ENCODE peak calls at places on chromosomes 4 and X, in ten cellular contexts. Z is PC-9; C is pancreas; I is astrocyte of the spinal cord; F is CD8-positive, alpha-beta memory T cell; W is AG04450; U is choroid plexus epithelial cell; B is gastrocnemius medialis; K is hepatocyte; L is GM12878. P is an unnamed sample.

GRCh38 chr4:163332526-163333405 is at the start of gene NPY1R:
- DNase-seq in Z (peak; percentile 73), C (peak; percentile 68), I (peak; percentile 83), F (no peak), W (peak; percentile 36), U (peak; percentile 88), B (peak; percentile 47), K (peak; percentile 88), L (peak; percentile 1), P (peak; percentile 80)

GRCh38 chr4:88659890-88660208 is 37.8 kb downstream of the NAP1L5 start:
- DNase-seq in Z (no peak), C (no peak), I (no peak), F (no peak), W (no peak), U (no peak), B (no peak), K (peak; percentile 8), L (no peak), P (no peak)

GRCh38 chrX:42248226-42248625 is 324.9 kb upstream of the CASK start:
- DNase-seq in Z (no peak), C (no peak), I (no peak), F (no peak), W (no peak), U (no peak), B (no peak), K (no peak), L (no peak), P (no peak)

GRCh38 chrX:100743009-100743615 is 11.2 kb upstream of the SYTL4 start:
- DNase-seq in Z (no peak), C (no peak), I (no peak), F (no peak), W (no peak), U (peak; percentile 40), B (no peak), K (no peak), L (no peak), P (no peak)

GRCh38 chrX:151009582-151009981 is 26.4 kb downstream of the HMGB3 start:
- DNase-seq in Z (no peak), C (no peak), I (no peak), F (no peak), W (no peak), U (no peak), B (no peak), K (no peak), L (no peak), P (no peak)

GRCh38 chr4:98663226-98664006 is 5.0 kb upstream of the TSPAN5 start:
- DNase-seq in Z (no peak), C (no peak), I (no peak), F (peak; percentile 15), W (no peak), U (no peak), B (no peak), K (no peak), L (peak; percentile 84), P (no peak)

GRCh38 chr4:108345862-108346530 is 177.3 kb upstream of the LEF1 start:
- DNase-seq in Z (no peak), C (no peak), I (peak; percentile 83), F (no peak), W (no peak), U (peak; percentile 64), B (no peak), K (no peak), L (no peak), P (no peak)

GRCh38 chr4:111537861-111538260 is 607.4 kb upstream of the FAM241A start:
- DNase-seq in Z (no peak), C (no peak), I (peak; percentile 28), F (no peak), W (peak; percentile 8), U (peak; percentile 7), B (no peak), K (no peak), L (no peak), P (no peak)

GRCh38 chr4:185771696-185772390 is 40.2 kb downstream of the SORBS2 start:
- DNase-seq in Z (no peak), C (no peak), I (no peak), F (no peak), W (no peak), U (peak; percentile 48), B (no peak), K (no peak), L (no peak), P (no peak)

GRCh38 chrX:45596190-45596808 is 395.6 kb upstream of the DIPK2B start:
- DNase-seq in Z (no peak), C (no peak), I (no peak), F (no peak), W (no peak), U (peak; percentile 45), B (no peak), K (no peak), L (no peak), P (no peak)

GRCh38 chr4:155371432-155372043 is 5.2 kb downstream of the MAP9 start:
- DNase-seq in Z (no peak), C (no peak), I (peak; percentile 37), F (no peak), W (no peak), U (peak; percentile 59), B (no peak), K (peak; percentile 40), L (no peak), P (no peak)

GRCh38 chr4:153731239-153731638 is 28.6 kb downstream of the RNF175 start:
- DNase-seq in Z (no peak), C (no peak), I (peak; percentile 86), F (no peak), W (peak; percentile 43), U (peak; percentile 47), B (no peak), K (peak; percentile 9), L (no peak), P (no peak)

GRCh38 chr4:169249214-169249973 is 21.4 kb downstream of the SH3RF1 start:
- DNase-seq in Z (no peak), C (no peak), I (peak; percentile 72), F (no peak), W (no peak), U (peak; percentile 73), B (no peak), K (peak; percentile 48), L (no peak), P (no peak)

GRCh38 chr4:48483006-48483776 is at the start of gene SLC10A4:
- DNase-seq in Z (no peak), C (no peak), I (no peak), F (no peak), W (no peak), U (no peak), B (no peak), K (peak; percentile 39), L (no peak), P (peak; percentile 76)

GRCh38 chrX:66015906-66016689 is 23.8 kb downstream of the VSIG4 start:
- DNase-seq in Z (no peak), C (no peak), I (no peak), F (no peak), W (no peak), U (no peak), B (no peak), K (no peak), L (no peak), P (no peak)
- H3K4me3 ChIP-seq in Z (no peak overlapping the region), C (no peak overlapping the region), I (no peak overlapping the region), F (peak overlapping the region; percentile 61), W (no peak overlapping the region), U (no peak overlapping the region), B (no peak overlapping the region), K (no peak overlapping the region), L (peak overlapping the region; percentile 15), P (peak overlapping the region; percentile 41)

DNA sequence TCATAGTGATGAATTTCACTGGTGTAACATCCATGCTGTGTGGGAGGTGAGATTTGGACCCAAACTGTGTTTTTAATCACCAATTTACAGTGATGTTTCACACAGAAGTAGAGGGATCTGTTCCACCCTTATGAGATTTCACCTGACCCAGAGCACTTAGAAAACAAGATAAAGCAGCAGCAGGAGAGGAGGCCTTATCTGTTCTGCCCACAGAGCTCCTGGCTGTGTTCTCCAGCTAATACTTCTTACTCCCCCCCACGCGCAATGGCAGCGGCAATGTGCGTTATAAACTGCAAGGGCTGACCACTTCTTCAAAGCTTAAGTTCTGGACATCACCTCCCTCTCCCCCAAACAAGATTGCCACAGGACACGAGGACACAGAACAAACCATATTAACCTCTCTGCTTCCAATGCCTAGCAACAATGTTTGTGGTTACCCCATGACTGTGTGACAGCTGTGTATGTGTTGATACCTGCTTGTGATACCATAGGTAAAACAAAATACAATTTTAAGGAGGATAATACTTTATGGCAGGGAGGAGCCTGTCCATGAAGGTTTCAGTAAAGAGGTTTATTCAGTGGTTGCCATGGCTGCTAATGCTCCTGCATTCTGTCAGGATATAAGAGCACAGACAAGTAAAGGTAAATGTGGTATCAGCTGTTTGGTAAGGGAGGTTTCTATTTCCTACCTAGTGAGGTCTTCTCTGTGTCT is 210.1 kb downstream of the SOWAHB start:
- DNase-seq in Z (no peak), C (no peak), I (no peak), F (no peak), W (no peak), U (no peak), B (no peak), K (no peak), L (no peak), P (no peak)
- H3K4me3 ChIP-seq in Z (peak overlapping the region; percentile 92), C (no peak overlapping the region), I (no peak overlapping the region), F (no peak overlapping the region), W (no peak overlapping the region), U (no peak overlapping the region), B (no peak overlapping the region), K (no peak overlapping the region), L (no peak overlapping the region), P (no peak overlapping the region)

GRCh38 chrX:20363003-20363674 is 96.4 kb upstream of the RPS6KA3 start:
- DNase-seq in Z (no peak), C (peak; percentile 7), I (no peak), F (no peak), W (no peak), U (peak; percentile 78), B (peak; percentile 41), K (peak; percentile 23), L (no peak), P (no peak)
- H3K4me3 ChIP-seq in Z (peak overlapping the region; percentile 51), C (no peak overlapping the region), I (no peak overlapping the region), F (no peak overlapping the region), W (no peak overlapping the region), U (no peak overlapping the region), B (no peak overlapping the region), K (no peak overlapping the region), L (no peak overlapping the region), P (no peak overlapping the region)

GRCh38 chr4:36547383-36547782 is 266.0 kb downstream of the DTHD1 start:
- DNase-seq in Z (no peak), C (no peak), I (no peak), F (no peak), W (no peak), U (no peak), B (no peak), K (no peak), L (no peak), P (no peak)

GRCh38 chr4:36551697-36552214 is 270.3 kb downstream of the DTHD1 start:
- DNase-seq in Z (no peak), C (no peak), I (no peak), F (no peak), W (no peak), U (no peak), B (no peak), K (no peak), L (peak; percentile 69), P (no peak)

GRCh38 chr4:36549256-36549655 is 267.8 kb downstream of the DTHD1 start:
- DNase-seq in Z (no peak), C (no peak), I (no peak), F (no peak), W (no peak), U (no peak), B (no peak), K (no peak), L (no peak), P (no peak)

DNA sequence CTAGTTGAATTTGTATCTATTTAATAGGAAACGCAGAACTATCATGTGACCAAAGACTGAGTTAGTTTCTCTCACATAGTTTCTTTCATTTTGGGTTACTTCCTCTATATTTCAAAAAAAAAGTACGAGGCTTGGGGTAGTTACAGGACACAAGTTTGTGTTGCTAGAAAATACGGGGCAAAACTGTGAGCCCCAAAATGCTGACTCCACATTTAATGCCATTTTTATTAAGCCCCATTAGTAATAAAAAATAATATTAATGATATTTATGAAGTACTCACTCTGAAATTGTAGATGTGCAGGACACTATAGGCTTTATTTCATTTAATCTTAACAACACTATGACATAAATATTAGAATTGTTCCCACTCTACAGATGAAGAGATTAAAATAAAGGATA is 268.6 kb downstream of the DTHD1 start:
- DNase-seq in Z (no peak), C (no peak), I (no peak), F (no peak), W (no peak), U (no peak), B (no peak), K (no peak), L (no peak), P (no peak)
- H3K4me3 ChIP-seq in Z (no peak overlapping the region), C (no peak overlapping the region), I (no peak overlapping the region), F (no peak overlapping the region), W (no peak overlapping the region), U (no peak overlapping the region), B (no peak overlapping the region), K (no peak overlapping the region), L (no peak overlapping the region), P (no peak overlapping the region)

P was measured in left lung.